ENCODE peak calls at places on chromosome 17, in four cellular contexts. H, M, Q and O are unnamed samples.

GRCh38 chr17:81097134-81097942 is 62.4 kb downstream of the BAIAP2 start:
- DNase-seq in H (peak), M (peak), Q (peak), O (peak)

GRCh38 chr17:38579934-38580333 is 25.8 kb downstream of the SRCIN1 start:
- DNase-seq in H (no peak), M (no peak), Q (no peak), O (peak)

GRCh38 chr17:21417921-21418320 is 41.8 kb downstream of the KCNJ12 start:
- DNase-seq in H (no peak), M (no peak), Q (no peak), O (no peak)

GRCh38 chr17:9895923-9896322 is 9.1 kb downstream of the RCVRN start:
- DNase-seq in H (no peak), M (no peak), Q (no peak), O (no peak)

GRCh38 chr17:64080174-64080618 is 49.7 kb downstream of the ERN1 start:
- DNase-seq in H (no peak), M (no peak), Q (no peak), O (no peak)

GRCh38 chr17:69969897-69970296 is 105.1 kb upstream of the KCNJ16 start:
- DNase-seq in H (no peak), M (no peak), Q (no peak), O (no peak)

GRCh38 chr17:42422958-42423712 is at the start of gene CAVIN1:
- DNase-seq in H (peak), M (peak), Q (peak), O (peak)

GRCh38 chr17:64115043-64115698 is 14.8 kb downstream of the ERN1 start:
- DNase-seq in H (no peak), M (no peak), Q (peak), O (no peak)

GRCh38 chr17:82684207-82684903 is 14.1 kb downstream of the RAB40B start:
- DNase-seq in H (no peak), M (no peak), Q (no peak), O (no peak)

GRCh38 chr17:61828694-61829093 is 34.6 kb downstream of the BRIP1 start:
- DNase-seq in H (no peak), M (no peak), Q (no peak), O (no peak)

GRCh38 chr17:20191066-20191465 is 181.9 kb downstream of the SPECC1 start:
- DNase-seq in H (no peak), M (no peak), Q (peak), O (peak)

GRCh38 chr17:73311781-73312641 is at the start of gene CDC42EP4:
- DNase-seq in H (peak), M (peak), Q (peak), O (peak)

GRCh38 chr17:75813081-75814020 is 28.7 kb downstream of the UNK start:
- DNase-seq in H (no peak), M (peak), Q (no peak), O (no peak)

GRCh38 chr17:42798011-42798382 is 507 bp downstream of the COA3 start:
- DNase-seq in H (no peak), M (no peak), Q (no peak), O (no peak)

GRCh38 chr17:30369995-30370394 is 8.7 kb upstream of the CPD start:
- DNase-seq in H (no peak), M (no peak), Q (no peak), O (no peak)